ENCODE peak calls at places on chromosomes 5 and 9, in four cellular contexts. One of them, this sample, is unnamed.

GRCh38 chr5:172245823-172246222 is 37.7 kb downstream of the UBTD2 start:
- DNase-seq in GM12878: no peak
- DNase-seq in K562: no peak
- DNase-seq in HL-60: no peak
- DNase-seq in this sample: no peak

GRCh38 chr9:14412778-14413177 is 98.8 kb upstream of the NFIB start:
- DNase-seq in GM12878: no peak
- DNase-seq in HL-60: no peak
- DNase-seq in K562: no peak
- DNase-seq in this sample: no peak

GRCh38 chr9:7489018-7489417 is 310.6 kb downstream of the DMAC1 start:
- DNase-seq in K562: no peak
- DNase-seq in HL-60: no peak
- DNase-seq in GM12878: no peak
- DNase-seq in this sample: no peak

GRCh38 chr9:93112864-93113389 is 16.9 kb downstream of the CARD19 start:
- DNase-seq in GM12878: no peak
- DNase-seq in HL-60: no peak
- DNase-seq in K562: no peak
- DNase-seq in this sample: no peak

GRCh38 chr5:41148448-41148847 is 64.9 kb downstream of the C6 start:
- DNase-seq in HL-60: no peak
- DNase-seq in GM12878: no peak
- DNase-seq in K562: no peak
- DNase-seq in this sample: no peak

GRCh38 chr5:1878050-1878849 is 4.5 kb downstream of the IRX4 start:
- DNase-seq in K562: no peak
- DNase-seq in GM12878: no peak
- DNase-seq in HL-60: no peak
- DNase-seq in this sample: no peak

GRCh38 chr5:95822038-95822407 is 503 bp downstream of the GLRX start:
- DNase-seq in HL-60: no peak
- DNase-seq in K562: peak
- DNase-seq in GM12878: no peak
- DNase-seq in this sample: no peak

GRCh38 chr5:41921874-41922273 is 3.2 kb upstream of the FBXO4 start:
- DNase-seq in K562: no peak
- DNase-seq in GM12878: no peak
- DNase-seq in HL-60: no peak
- DNase-seq in this sample: no peak

GRCh38 chr5:157977957-157978505 is 119.1 kb upstream of the CLINT1 start:
- DNase-seq in HL-60: no peak
- DNase-seq in GM12878: no peak
- DNase-seq in K562: no peak
- DNase-seq in this sample: no peak

GRCh38 chr5:45507174-45507573 is 189.0 kb downstream of the HCN1 start:
- DNase-seq in HL-60: no peak
- DNase-seq in GM12878: no peak
- DNase-seq in K562: no peak
- DNase-seq in this sample: no peak

GRCh38 chr5:64603676-64604075 is 86.6 kb upstream of the SHISAL2B start:
- DNase-seq in GM12878: no peak
- DNase-seq in HL-60: no peak
- DNase-seq in K562: no peak
- DNase-seq in this sample: no peak

GRCh38 chr9:134396825-134397224 is 70.6 kb downstream of the RXRA start:
- DNase-seq in K562: no peak
- DNase-seq in GM12878: no peak
- DNase-seq in HL-60: no peak
- DNase-seq in this sample: no peak

GRCh38 chr5:174186096-174186495 is 140.6 kb downstream of the NSG2 start:
- DNase-seq in HL-60: no peak
- DNase-seq in GM12878: no peak
- DNase-seq in K562: no peak
- DNase-seq in this sample: no peak

GRCh38 chr5:174182111-174182510 is 136.6 kb downstream of the NSG2 start:
- DNase-seq in HL-60: no peak
- DNase-seq in K562: no peak
- DNase-seq in GM12878: no peak
- DNase-seq in this sample: no peak

GRCh38 chr5:174185506-174185905 is 140.0 kb downstream of the NSG2 start:
- DNase-seq in K562: no peak
- DNase-seq in GM12878: no peak
- DNase-seq in HL-60: no peak
- DNase-seq in this sample: no peak

GRCh38 chr5:174180639-174181038 is 135.1 kb downstream of the NSG2 start:
- DNase-seq in GM12878: no peak
- DNase-seq in K562: no peak
- DNase-seq in HL-60: no peak
- DNase-seq in this sample: no peak

GRCh38 chr5:174183701-174184100 is 138.2 kb downstream of the NSG2 start:
- DNase-seq in HL-60: no peak
- DNase-seq in K562: no peak
- DNase-seq in GM12878: no peak
- DNase-seq in this sample: no peak
- TF ChIP-seq SPI1 in HL-60: no peak
- TF ChIP-seq SPI1 in K562: no peak
- TF ChIP-seq SPI1 in GM12878: no peak
- TF ChIP-seq SPI1 in this sample: no peak

GRCh38 chr9:98135558-98135934 is 16.5 kb upstream of the TRIM14 start:
- DNase-seq in K562: no peak
- DNase-seq in HL-60: no peak
- DNase-seq in GM12878: no peak
- DNase-seq in this sample: no peak

GRCh38 chr9:98134702-98135557 is 15.9 kb upstream of the TRIM14 start:
- DNase-seq in HL-60: no peak
- DNase-seq in GM12878: no peak
- DNase-seq in K562: no peak
- DNase-seq in this sample: no peak

GRCh38 chr9:98130576-98131228 is 11.7 kb upstream of the TRIM14 start:
- DNase-seq in HL-60: no peak
- DNase-seq in K562: no peak
- DNase-seq in GM12878: no peak
- DNase-seq in this sample: no peak

GRCh38 chr9:98132158-98132557 is 13.1 kb upstream of the TRIM14 start:
- DNase-seq in GM12878: no peak
- DNase-seq in HL-60: no peak
- DNase-seq in K562: no peak
- DNase-seq in this sample: no peak

GRCh38 chr9:98132806-98133631 is 14.0 kb upstream of the TRIM14 start:
- DNase-seq in K562: no peak
- DNase-seq in GM12878: no peak
- DNase-seq in HL-60: no peak
- DNase-seq in this sample: no peak
- TF ChIP-seq SPI1 in K562: no peak
- TF ChIP-seq SPI1 in GM12878: no peak
- TF ChIP-seq SPI1 in HL-60: no peak
- TF ChIP-seq SPI1 in this sample: no peak

DNA sequence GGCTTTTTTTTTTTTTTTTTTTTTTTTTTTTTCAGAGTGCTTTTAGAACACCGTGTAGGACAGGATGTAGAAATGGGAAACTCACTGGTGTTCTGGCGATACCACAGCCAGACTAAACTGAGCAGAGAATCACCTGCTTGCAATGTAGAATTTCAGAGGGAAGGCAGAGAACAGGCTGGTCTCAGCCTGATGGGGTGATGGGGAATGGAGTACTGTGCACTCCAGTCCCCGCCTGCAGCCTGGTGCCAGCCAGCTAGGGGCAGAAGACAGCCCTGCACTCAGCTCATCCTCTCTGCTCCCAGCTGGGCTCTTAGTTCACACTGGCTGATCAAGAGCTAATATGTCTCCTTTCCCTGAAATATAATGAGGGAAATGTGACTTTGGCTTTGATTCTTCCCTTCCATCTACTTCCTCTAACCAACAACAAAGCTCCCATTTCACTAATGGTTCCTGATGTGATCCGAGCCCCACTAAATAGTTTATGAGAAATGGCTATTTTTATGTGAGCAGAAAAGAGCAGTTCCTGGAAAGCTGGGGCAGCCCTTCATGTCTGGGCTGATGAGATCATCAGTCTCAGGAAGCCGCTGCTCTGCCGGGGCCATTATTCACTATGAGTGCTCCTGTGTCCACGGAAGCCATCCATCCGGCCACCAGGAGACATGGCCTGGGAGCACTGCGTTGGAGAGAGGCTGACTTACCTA is 209.7 kb downstream of the GADD45G start:
- DNase-seq in GM12878: no peak
- DNase-seq in K562: no peak
- DNase-seq in HL-60: no peak
- DNase-seq in this sample: no peak
- TF ChIP-seq SPI1 in GM12878: no peak
- TF ChIP-seq SPI1 in K562: no peak
- TF ChIP-seq SPI1 in HL-60: no peak
- TF ChIP-seq SPI1 in this sample: no peak

GRCh38 chr9:138049779-138050471 is 172.3 kb downstream of the CACNA1B start:
- DNase-seq in GM12878: no peak
- DNase-seq in K562: no peak
- DNase-seq in HL-60: no peak
- DNase-seq in this sample: no peak
- TF ChIP-seq SPI1 in GM12878: no peak
- TF ChIP-seq SPI1 in K562: no peak
- TF ChIP-seq SPI1 in HL-60: no peak
- TF ChIP-seq SPI1 in this sample: no peak

This sample was measured in GM12891.